ENCODE peak calls at places on chromosomes 5 and 9, in five cellular contexts. T is stimulated activated CD4-positive, alpha-beta T cell treated with anti-CD3 and anti-CD28 coated beads, Interleukin-2, amount 100 ng/mL, for 48 hours; R is NCI-H1105 treated with DMSO at 0.1 percent for 48 hours; H is amniotic stem cell; O is lower lobe of right lung. N is an unnamed sample.

GRCh38 chr5:168780888-168781287 is 201.7 kb upstream of the PANK3 start:
- DNase-seq in T (no peak), R (no peak), H (no peak), O (no peak), N (no peak)

GRCh38 chr5:135353952-135354721 is 44.9 kb downstream of the MACROH2A1 start:
- DNase-seq in T (no peak), R (no peak), H (peak; percentile 85), O (no peak), N (no peak)

GRCh38 chr5:176781638-176782570 is 28.5 kb upstream of the UNC5A start:
- DNase-seq in T (no peak), R (no peak), H (no peak), O (no peak), N (no peak)

GRCh38 chr9:6788175-6789016 is 30.6 kb downstream of the KDM4C start:
- DNase-seq in T (no peak), R (no peak), H (no peak), O (no peak), N (peak; percentile 86)

GRCh38 chr5:7754997-7755596 is 95.8 kb downstream of the CFAP90 start:
- DNase-seq in T (peak; percentile 46), R (peak; percentile 80), H (no peak), O (peak; percentile 68), N (no peak)

GRCh38 chr9:124257865-124258764 is at the start of gene NEK6:
- DNase-seq in T (peak; percentile 16), R (no peak), H (peak; percentile 15), O (peak; percentile 73), N (no peak)

GRCh38 chr9:122819791-122820489 is 8.4 kb downstream of the PDCL start:
- DNase-seq in T (no peak), R (no peak), H (no peak), O (no peak), N (no peak)

GRCh38 chr9:133973791-133974630 is 18.1 kb downstream of the VAV2 start:
- DNase-seq in T (no peak), R (no peak), H (no peak), O (peak; percentile 46), N (no peak)

GRCh38 chr9:134502261-134503211 is 139.1 kb upstream of the COL5A1 start:
- DNase-seq in T (no peak), R (no peak), H (peak; percentile 91), O (no peak), N (no peak)

GRCh38 chr5:58946232-58946631 is 363.4 kb downstream of the RAB3C start:
- DNase-seq in T (no peak), R (no peak), H (no peak), O (no peak), N (no peak)

GRCh38 chr9:99905833-99906402 is 536 bp upstream of the STX17 start:
- DNase-seq in T (no peak), R (no peak), H (no peak), O (no peak), N (no peak)

GRCh38 chr5:75185763-75186162 is 50.9 kb downstream of the ANKRD31 start:
- DNase-seq in T (no peak), R (no peak), H (no peak), O (no peak), N (no peak)

GRCh38 chr5:124908603-124909451 is 162.4 kb upstream of the ZNF608 start:
- DNase-seq in T (no peak), R (peak; percentile 55), H (no peak), O (no peak), N (no peak)

GRCh38 chr5:109921735-109922395 is 232.1 kb downstream of the MAN2A1 start:
- DNase-seq in T (no peak), R (peak; percentile 66), H (no peak), O (peak; percentile 61), N (no peak)

GRCh38 chr9:125483697-125484096 is 222.1 kb downstream of the GAPVD1 start:
- DNase-seq in T (no peak), R (no peak), H (no peak), O (no peak), N (no peak)

GRCh38 chr5:172078726-172079345 is 72.4 kb upstream of the FBXW11 start:
- DNase-seq in T (no peak), R (peak; percentile 5), H (no peak), O (no peak), N (no peak)

GRCh38 chr5:139397921-139398320 is 3.0 kb upstream of the PROB1 start:
- DNase-seq in T (no peak), R (no peak), H (no peak), O (no peak), N (no peak)

GRCh38 chr9:31302620-31303418 is 1081.6 kb upstream of the ACO1 start:
- DNase-seq in T (no peak), R (no peak), H (no peak), O (no peak), N (no peak)

GRCh38 chr5:54825005-54825404 is 160.4 kb downstream of the ESM1 start:
- DNase-seq in T (no peak), R (no peak), H (no peak), O (no peak), N (no peak)

GRCh38 chr9:107277801-107278200 is 5.3 kb upstream of the RAD23B start:
- DNase-seq in T (no peak), R (no peak), H (no peak), O (no peak), N (no peak)

GRCh38 chr5:117701067-117701466 is 1126.4 kb upstream of the SEMA6A start:
- DNase-seq in T (no peak), R (no peak), H (no peak), O (no peak), N (no peak)

GRCh38 chr5:149133795-149134777 is 7.2 kb upstream of the ABLIM3 start:
- DNase-seq in T (no peak), R (no peak), H (peak; percentile 56), O (no peak), N (peak; percentile 91)

GRCh38 chr9:76394896-76395244 is 644 bp upstream of the RFK start:
- DNase-seq in T (no peak), R (peak; percentile 74), H (no peak), O (peak; percentile 63), N (no peak)

GRCh38 chr9:95429096-95429495 is 87.7 kb downstream of the PTCH1 start:
- DNase-seq in T (no peak), R (no peak), H (no peak), O (no peak), N (no peak)

GRCh38 chr5:132777209-132778069 is at the start of gene SEPTIN8:
- DNase-seq in T (peak; percentile 31), R (no peak), H (peak; percentile 20), O (peak; percentile 59), N (no peak)

GRCh38 chr5:133316346-133317343 is 264.8 kb downstream of the HSPA4 start:
- DNase-seq in T (no peak), R (no peak), H (no peak), O (no peak), N (no peak)

GRCh38 chr5:153043876-153044275 is 446.6 kb upstream of the GRIA1 start:
- DNase-seq in T (no peak), R (no peak), H (no peak), O (no peak), N (no peak)

GRCh38 chr9:124975131-124975530 is 34.2 kb upstream of the GOLGA1 start:
- DNase-seq in T (no peak), R (no peak), H (no peak), O (no peak), N (no peak)

GRCh38 chr5:179118756-179119414 is 58.7 kb downstream of the ZNF354C start:
- DNase-seq in T (no peak), R (no peak), H (no peak), O (no peak), N (peak; percentile 57)

GRCh38 chr5:55027589-55027988 is 3.5 kb downstream of the GZMK start:
- DNase-seq in T (no peak), R (no peak), H (no peak), O (no peak), N (no peak)

GRCh38 chr5:174091006-174091578 is 45.6 kb downstream of the NSG2 start:
- DNase-seq in T (no peak), R (no peak), H (no peak), O (no peak), N (no peak)

GRCh38 chr5:61450170-61450815 is 118.2 kb downstream of the ZSWIM6 start:
- DNase-seq in T (no peak), R (no peak), H (peak; percentile 53), O (no peak), N (no peak)

GRCh38 chr5:108797396-108797795 is 49.7 kb downstream of the FER start:
- DNase-seq in T (no peak), R (no peak), H (no peak), O (no peak), N (no peak)

GRCh38 chr9:128249914-128250838 is 25.6 kb downstream of the GOLGA2 start:
- DNase-seq in T (peak; percentile 100), R (peak; percentile 68), H (no peak), O (peak; percentile 93), N (no peak)

GRCh38 chr5:69217154-69217731 is 17.4 kb upstream of the CDK7 start:
- DNase-seq in T (peak; percentile 91), R (no peak), H (no peak), O (no peak), N (no peak)

GRCh38 chr5:136769900-136770684 is 404.7 kb upstream of the TRPC7 start:
- DNase-seq in T (peak; percentile 16), R (peak; percentile 53), H (peak; percentile 72), O (peak; percentile 53), N (peak; percentile 90)

GRCh38 chr5:88677943-88678779 is 204.8 kb downstream of the MEF2C start:
- DNase-seq in T (no peak), R (no peak), H (no peak), O (no peak), N (no peak)

GRCh38 chr9:116275418-116276295 is 122.1 kb downstream of the PAPPA start:
- DNase-seq in T (no peak), R (no peak), H (no peak), O (no peak), N (no peak)

N was measured in esophagus muscularis mucosa.